ENCODE peak calls at places on chromosomes 5 and 9, in nine cellular contexts. G is lower leg skin, E is transverse colon, O is IMR-90, D is spleen, J is GM12892, P is endothelial cell of umbilical vein, R is ovary, Z is heart left ventricle. A is an unnamed sample.

GRCh38 chr5:35803221-35803651 is 53.5 kb upstream of the IL7R start:
- DNase-seq in Z (peak; percentile 27), R (peak; percentile 52), J (no peak), G (no peak), D (no peak), O (peak; percentile 79), E (no peak), P (peak; percentile 71), A (peak; percentile 29)

GRCh38 chr9:70403166-70403565 is 11.3 kb downstream of the KLF9 start:
- DNase-seq in Z (no peak), R (no peak), E (no peak), G (no peak), D (no peak), O (no peak), J (no peak), P (peak; percentile 26), A (no peak)

GRCh38 chr5:155001523-155001922 is 12.0 kb upstream of the KIF4B start:
- DNase-seq in J (no peak), Z (no peak), E (no peak), O (no peak), D (no peak), P (no peak), G (no peak), R (no peak), A (no peak)

GRCh38 chr9:120152295-120152694 is 427.7 kb downstream of the CDK5RAP2 start:
- DNase-seq in R (no peak), Z (peak; percentile 25), O (no peak), D (no peak), E (no peak), P (no peak), J (no peak), G (no peak), A (peak; percentile 46)

GRCh38 chr9:93669116-93669957 is 93.0 kb downstream of the PHF2 start:
- DNase-seq in Z (peak; percentile 22), J (no peak), G (no peak), O (no peak), P (no peak), R (peak; percentile 8), E (peak; percentile 5), D (peak; percentile 63), A (no peak)

GRCh38 chr5:171848911-171849520 is 63.4 kb downstream of the SMIM23 start:
- DNase-seq in Z (peak; percentile 30), O (no peak), E (no peak), R (no peak), J (no peak), P (no peak), D (no peak), G (no peak), A (no peak)

GRCh38 chr5:150394912-150395689 is 17.6 kb downstream of the CD74 start:
- DNase-seq in P (no peak), Z (no peak), D (no peak), G (no peak), O (no peak), R (no peak), E (no peak), J (no peak), A (no peak)

GRCh38 chr9:72412483-72413040 is 47.6 kb upstream of the ZFAND5 start:
- DNase-seq in R (no peak), Z (no peak), G (no peak), J (no peak), O (no peak), D (no peak), E (no peak), P (no peak), A (no peak)

GRCh38 chr5:137695651-137696428 is 40.0 kb downstream of the KLHL3 start:
- DNase-seq in G (no peak), R (no peak), E (no peak), D (no peak), J (no peak), P (peak; percentile 98), O (no peak), Z (no peak), A (no peak)

GRCh38 chr9:95764920-95765319 is 110.6 kb upstream of the ERCC6L2 start:
- DNase-seq in P (no peak), G (no peak), Z (no peak), O (no peak), J (no peak), R (no peak), E (no peak), D (no peak), A (no peak)

DNA sequence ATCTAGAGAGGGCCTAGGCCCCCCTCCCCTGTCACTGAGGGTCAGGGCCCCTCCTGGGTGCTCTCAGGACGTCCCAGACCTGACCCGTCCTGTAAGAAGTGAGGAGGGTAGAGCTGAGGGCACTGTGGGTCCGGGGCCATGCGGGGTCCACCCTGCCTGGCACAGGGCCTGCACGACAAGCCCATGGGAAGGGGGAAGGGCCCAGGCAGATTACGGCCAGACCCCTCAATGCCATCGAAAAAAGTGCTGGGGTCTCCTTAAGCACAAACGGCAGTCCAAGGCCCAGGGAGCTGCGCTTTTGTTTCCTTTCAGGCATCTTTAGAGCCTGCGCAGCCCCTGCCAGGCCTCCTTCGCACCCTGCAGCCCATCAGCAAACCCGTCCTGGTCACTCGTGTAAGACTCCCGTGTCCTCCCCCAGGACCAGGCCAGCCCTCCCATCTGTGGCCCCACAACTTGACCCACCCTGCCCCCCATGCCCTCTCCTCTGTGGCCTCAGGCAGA is 4.4 kb upstream of the EXOC3 start:
- DNase-seq in G (no peak), Z (no peak), R (no peak), O (no peak), E (peak; percentile 5), P (no peak), D (peak; percentile 65), J (no peak), A (no peak)
- TF ChIP-seq POLR2A in G (no peak), Z (no peak), R (no peak), O (no peak), E (no peak), P (no peak), D (no peak), J (no peak), A (no peak)

GRCh38 chr9:3900673-3901318 is 375.0 kb upstream of the RFX3 start:
- DNase-seq in O (no peak), P (no peak), J (no peak), D (no peak), R (no peak), Z (no peak), E (no peak), G (no peak), A (no peak)

GRCh38 chr9:3903273-3903672 is 377.5 kb upstream of the RFX3 start:
- DNase-seq in G (no peak), D (no peak), E (peak; percentile 24), J (no peak), O (no peak), Z (no peak), P (no peak), R (no peak), A (no peak)

GRCh38 chr9:3908731-3909130 is 382.9 kb upstream of the RFX3 start:
- DNase-seq in P (no peak), R (no peak), Z (no peak), J (no peak), G (no peak), D (no peak), E (no peak), O (no peak), A (no peak)

GRCh38 chr9:3906437-3907213 is 380.8 kb upstream of the RFX3 start:
- DNase-seq in D (no peak), O (peak; percentile 95), G (no peak), P (peak; percentile 82), Z (no peak), J (no peak), E (no peak), R (no peak), A (peak; percentile 77)

DNA sequence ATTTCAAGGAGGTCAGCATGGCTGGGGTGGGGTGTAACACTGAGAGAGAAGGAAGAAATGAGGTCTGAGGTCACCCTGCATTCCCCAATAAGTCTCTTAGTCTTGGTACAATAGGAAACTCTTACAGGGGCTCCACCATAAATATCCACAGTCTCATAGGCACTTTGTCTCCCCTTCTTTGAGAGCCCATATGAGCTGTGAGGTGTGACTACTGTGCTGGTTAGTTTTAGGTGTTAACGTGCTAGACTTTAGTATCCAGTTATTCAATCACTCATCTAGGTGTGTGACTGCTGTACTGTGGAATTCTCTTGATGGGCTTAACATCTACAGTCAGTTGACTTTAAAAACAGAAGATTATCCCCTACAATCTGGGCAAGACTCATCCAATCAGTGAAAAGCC is 378.1 kb upstream of the RFX3 start:
- DNase-seq in J (no peak), D (no peak), R (no peak), E (no peak), Z (no peak), P (no peak), G (no peak), O (no peak), A (no peak)
- TF ChIP-seq POLR2A in J (no peak), D (no peak), R (no peak), E (no peak), Z (no peak), P (no peak), G (no peak), O (no peak), A (no peak)

GRCh38 chr5:176538985-176539384 is 1.8 kb upstream of the RNF44 start:
- DNase-seq in D (no peak), R (no peak), Z (peak; percentile 7), G (no peak), P (peak; percentile 27), E (no peak), O (no peak), J (no peak), A (no peak)

GRCh38 chr5:176538505-176538806 is 1.3 kb upstream of the RNF44 start:
- DNase-seq in O (no peak), Z (peak; percentile 26), R (peak; percentile 27), P (no peak), D (no peak), E (no peak), G (no peak), J (no peak), A (no peak)

GRCh38 chr5:176536132-176536901 is 885 bp downstream of the RNF44 start:
- DNase-seq in P (peak; percentile 82), D (peak; percentile 98), R (peak; percentile 85), E (peak; percentile 85), Z (peak; percentile 83), O (peak; percentile 74), G (peak; percentile 84), J (peak; percentile 73), A (peak; percentile 79)

GRCh38 chr5:176536902-176537607 is at the start of gene RNF44:
- DNase-seq in J (peak; percentile 85), D (peak; percentile 100), E (peak; percentile 98), P (peak; percentile 98), O (peak; percentile 97), Z (peak; percentile 97), G (peak; percentile 99), R (peak; percentile 99), A (peak; percentile 89)

GRCh38 chr5:176537608-176538504 is 654 bp upstream of the RNF44 start:
- DNase-seq in O (peak; percentile 100), Z (peak; percentile 99), D (peak; percentile 99), P (peak; percentile 99), E (peak; percentile 99), G (peak; percentile 100), J (peak; percentile 80), R (peak; percentile 97), A (peak; percentile 92)
- TF ChIP-seq POLR2A in O (no peak), Z (no peak), D (no peak), P (no peak), E (peak; percentile 79), G (no peak), J (no peak), R (peak; percentile 40), A (peak; percentile 33)

DNA sequence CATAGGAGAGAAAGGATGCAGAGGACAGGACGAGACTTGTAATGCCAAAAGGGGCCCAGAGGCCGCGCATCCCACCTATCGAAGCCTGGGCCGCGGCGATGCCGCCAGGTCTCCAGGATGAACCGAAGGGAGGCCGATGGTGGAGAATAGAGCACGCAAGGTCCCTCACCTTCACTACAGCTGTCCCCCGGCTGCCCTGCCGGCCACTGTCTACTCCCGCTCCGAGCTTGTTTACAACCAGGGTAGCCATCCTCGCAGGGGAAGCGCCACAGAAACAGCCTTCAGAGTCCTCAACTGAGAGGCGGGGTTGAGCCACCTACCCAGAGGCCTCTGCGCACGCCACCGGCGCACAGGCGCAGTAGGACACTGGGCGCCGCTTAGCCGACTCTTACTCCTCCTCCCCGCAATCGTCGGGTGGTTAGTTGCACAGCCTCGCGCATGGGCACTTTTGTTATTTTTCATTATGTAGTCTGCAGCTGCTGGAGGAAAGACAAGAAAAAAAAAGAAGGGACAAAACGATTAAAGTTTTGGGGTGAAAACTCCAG is at the start of gene TRIM23:
- DNase-seq in E (peak; percentile 93), G (peak; percentile 91), D (peak; percentile 98), Z (peak; percentile 94), J (peak; percentile 66), O (peak; percentile 91), P (peak; percentile 95), R (peak; percentile 89), A (peak; percentile 80)
- TF ChIP-seq POLR2A in E (peak; percentile 38), G (no peak), D (no peak), Z (no peak), J (peak; percentile 55), O (peak; percentile 2), P (peak; percentile 78), R (peak; percentile 38), A (peak; percentile 74)